ENCODE peak calls at places on chromosomes 5 and 9, in eight cellular contexts. One of them, this sample, is unnamed.

GRCh38 chr5:129392681-129393080 is 67.4 kb upstream of the ADAMTS19 start:
- DNase-seq in HCT116: no peak
- DNase-seq in stimulated activated CD8-positive, alpha-beta memory T cell treated with anti-CD3 and anti-CD28 coated beads, Interleukin-7, amount 100 ng/mL, for 1 hour: no peak
- DNase-seq in activated T-cell treated with anti-CD3 and anti-CD28 coated beads for 1 hour: no peak
- DNase-seq in fibroblast of the aortic adventitia: no peak
- DNase-seq in Jurkat, Clone E6-1: no peak
- DNase-seq in H54: no peak
- DNase-seq in T-helper 1 cell: no peak
- DNase-seq in this sample: no peak

GRCh38 chr5:76084496-76085285 is 1.5 kb downstream of the SV2C start:
- DNase-seq in fibroblast of the aortic adventitia: peak
- DNase-seq in H54: no peak
- DNase-seq in activated T-cell treated with anti-CD3 and anti-CD28 coated beads for 1 hour: no peak
- DNase-seq in HCT116: no peak
- DNase-seq in Jurkat, Clone E6-1: no peak
- DNase-seq in stimulated activated CD8-positive, alpha-beta memory T cell treated with anti-CD3 and anti-CD28 coated beads, Interleukin-7, amount 100 ng/mL, for 1 hour: no peak
- DNase-seq in T-helper 1 cell: no peak
- DNase-seq in this sample: peak

GRCh38 chr5:157540707-157541451 is 34.7 kb downstream of the ADAM19 start:
- DNase-seq in stimulated activated CD8-positive, alpha-beta memory T cell treated with anti-CD3 and anti-CD28 coated beads, Interleukin-7, amount 100 ng/mL, for 1 hour: no peak
- DNase-seq in Jurkat, Clone E6-1: no peak
- DNase-seq in fibroblast of the aortic adventitia: peak
- DNase-seq in activated T-cell treated with anti-CD3 and anti-CD28 coated beads for 1 hour: no peak
- DNase-seq in T-helper 1 cell: peak
- DNase-seq in H54: peak
- DNase-seq in HCT116: no peak
- DNase-seq in this sample: peak

GRCh38 chr5:126810983-126811382 is 34.0 kb downstream of the LMNB1 start:
- DNase-seq in T-helper 1 cell: no peak
- DNase-seq in H54: no peak
- DNase-seq in stimulated activated CD8-positive, alpha-beta memory T cell treated with anti-CD3 and anti-CD28 coated beads, Interleukin-7, amount 100 ng/mL, for 1 hour: no peak
- DNase-seq in HCT116: no peak
- DNase-seq in activated T-cell treated with anti-CD3 and anti-CD28 coated beads for 1 hour: no peak
- DNase-seq in Jurkat, Clone E6-1: no peak
- DNase-seq in fibroblast of the aortic adventitia: no peak
- DNase-seq in this sample: no peak

GRCh38 chr9:5557606-5558587 is 47.6 kb downstream of the PDCD1LG2 start:
- DNase-seq in activated T-cell treated with anti-CD3 and anti-CD28 coated beads for 1 hour: peak
- DNase-seq in fibroblast of the aortic adventitia: peak
- DNase-seq in stimulated activated CD8-positive, alpha-beta memory T cell treated with anti-CD3 and anti-CD28 coated beads, Interleukin-7, amount 100 ng/mL, for 1 hour: peak
- DNase-seq in H54: no peak
- DNase-seq in Jurkat, Clone E6-1: peak
- DNase-seq in HCT116: no peak
- DNase-seq in T-helper 1 cell: peak
- DNase-seq in this sample: no peak

GRCh38 chr5:158873115-158873514 is 226.6 kb downstream of the EBF1 start:
- DNase-seq in HCT116: no peak
- DNase-seq in Jurkat, Clone E6-1: no peak
- DNase-seq in stimulated activated CD8-positive, alpha-beta memory T cell treated with anti-CD3 and anti-CD28 coated beads, Interleukin-7, amount 100 ng/mL, for 1 hour: no peak
- DNase-seq in fibroblast of the aortic adventitia: no peak
- DNase-seq in H54: no peak
- DNase-seq in activated T-cell treated with anti-CD3 and anti-CD28 coated beads for 1 hour: no peak
- DNase-seq in T-helper 1 cell: no peak
- DNase-seq in this sample: no peak

GRCh38 chr9:89047667-89048066 is 56.4 kb downstream of the S1PR3 start:
- DNase-seq in HCT116: no peak
- DNase-seq in stimulated activated CD8-positive, alpha-beta memory T cell treated with anti-CD3 and anti-CD28 coated beads, Interleukin-7, amount 100 ng/mL, for 1 hour: no peak
- DNase-seq in fibroblast of the aortic adventitia: no peak
- DNase-seq in activated T-cell treated with anti-CD3 and anti-CD28 coated beads for 1 hour: no peak
- DNase-seq in Jurkat, Clone E6-1: no peak
- DNase-seq in H54: no peak
- DNase-seq in T-helper 1 cell: no peak
- DNase-seq in this sample: no peak

GRCh38 chr9:2465921-2466460 is 155.6 kb upstream of the VLDLR start:
- DNase-seq in HCT116: peak
- DNase-seq in Jurkat, Clone E6-1: no peak
- DNase-seq in activated T-cell treated with anti-CD3 and anti-CD28 coated beads for 1 hour: no peak
- DNase-seq in stimulated activated CD8-positive, alpha-beta memory T cell treated with anti-CD3 and anti-CD28 coated beads, Interleukin-7, amount 100 ng/mL, for 1 hour: no peak
- DNase-seq in H54: no peak
- DNase-seq in fibroblast of the aortic adventitia: no peak
- DNase-seq in T-helper 1 cell: no peak
- DNase-seq in this sample: peak

GRCh38 chr5:154479944-154480750 is 2.1 kb upstream of the HAND1 start:
- DNase-seq in fibroblast of the aortic adventitia: no peak
- DNase-seq in activated T-cell treated with anti-CD3 and anti-CD28 coated beads for 1 hour: no peak
- DNase-seq in Jurkat, Clone E6-1: no peak
- DNase-seq in H54: no peak
- DNase-seq in T-helper 1 cell: no peak
- DNase-seq in stimulated activated CD8-positive, alpha-beta memory T cell treated with anti-CD3 and anti-CD28 coated beads, Interleukin-7, amount 100 ng/mL, for 1 hour: no peak
- DNase-seq in HCT116: no peak
- DNase-seq in this sample: no peak

GRCh38 chr5:12910611-12911010 is 1006.4 kb upstream of the CTNND2 start:
- DNase-seq in Jurkat, Clone E6-1: no peak
- DNase-seq in H54: no peak
- DNase-seq in fibroblast of the aortic adventitia: no peak
- DNase-seq in activated T-cell treated with anti-CD3 and anti-CD28 coated beads for 1 hour: no peak
- DNase-seq in T-helper 1 cell: no peak
- DNase-seq in HCT116: no peak
- DNase-seq in stimulated activated CD8-positive, alpha-beta memory T cell treated with anti-CD3 and anti-CD28 coated beads, Interleukin-7, amount 100 ng/mL, for 1 hour: no peak
- DNase-seq in this sample: no peak

GRCh38 chr5:175444905-175445456 is 999 bp upstream of the DRD1 start:
- DNase-seq in Jurkat, Clone E6-1: no peak
- DNase-seq in fibroblast of the aortic adventitia: no peak
- DNase-seq in HCT116: no peak
- DNase-seq in stimulated activated CD8-positive, alpha-beta memory T cell treated with anti-CD3 and anti-CD28 coated beads, Interleukin-7, amount 100 ng/mL, for 1 hour: no peak
- DNase-seq in activated T-cell treated with anti-CD3 and anti-CD28 coated beads for 1 hour: no peak
- DNase-seq in H54: no peak
- DNase-seq in T-helper 1 cell: no peak
- DNase-seq in this sample: no peak

GRCh38 chr9:94782367-94783120 is 56.0 kb downstream of the AOPEP start:
- DNase-seq in Jurkat, Clone E6-1: no peak
- DNase-seq in H54: no peak
- DNase-seq in HCT116: no peak
- DNase-seq in activated T-cell treated with anti-CD3 and anti-CD28 coated beads for 1 hour: no peak
- DNase-seq in T-helper 1 cell: no peak
- DNase-seq in fibroblast of the aortic adventitia: peak
- DNase-seq in stimulated activated CD8-positive, alpha-beta memory T cell treated with anti-CD3 and anti-CD28 coated beads, Interleukin-7, amount 100 ng/mL, for 1 hour: no peak
- DNase-seq in this sample: peak

GRCh38 chr9:107488400-107489143 is 997 bp downstream of the KLF4 start:
- DNase-seq in H54: no peak
- DNase-seq in HCT116: no peak
- DNase-seq in Jurkat, Clone E6-1: no peak
- DNase-seq in stimulated activated CD8-positive, alpha-beta memory T cell treated with anti-CD3 and anti-CD28 coated beads, Interleukin-7, amount 100 ng/mL, for 1 hour: no peak
- DNase-seq in activated T-cell treated with anti-CD3 and anti-CD28 coated beads for 1 hour: no peak
- DNase-seq in fibroblast of the aortic adventitia: peak
- DNase-seq in T-helper 1 cell: peak
- DNase-seq in this sample: peak

GRCh38 chr9:94112716-94113465 is 28.6 kb downstream of the PTPDC1 start:
- DNase-seq in stimulated activated CD8-positive, alpha-beta memory T cell treated with anti-CD3 and anti-CD28 coated beads, Interleukin-7, amount 100 ng/mL, for 1 hour: no peak
- DNase-seq in HCT116: no peak
- DNase-seq in H54: no peak
- DNase-seq in fibroblast of the aortic adventitia: no peak
- DNase-seq in activated T-cell treated with anti-CD3 and anti-CD28 coated beads for 1 hour: no peak
- DNase-seq in T-helper 1 cell: no peak
- DNase-seq in Jurkat, Clone E6-1: no peak
- DNase-seq in this sample: no peak

GRCh38 chr5:72141440-72142271 is 34.4 kb downstream of the MAP1B start:
- DNase-seq in Jurkat, Clone E6-1: no peak
- DNase-seq in fibroblast of the aortic adventitia: peak
- DNase-seq in activated T-cell treated with anti-CD3 and anti-CD28 coated beads for 1 hour: no peak
- DNase-seq in HCT116: no peak
- DNase-seq in T-helper 1 cell: no peak
- DNase-seq in stimulated activated CD8-positive, alpha-beta memory T cell treated with anti-CD3 and anti-CD28 coated beads, Interleukin-7, amount 100 ng/mL, for 1 hour: no peak
- DNase-seq in H54: peak
- DNase-seq in this sample: peak

GRCh38 chr9:304519-305185 is 90.0 kb downstream of the DOCK8 start:
- DNase-seq in HCT116: no peak
- DNase-seq in activated T-cell treated with anti-CD3 and anti-CD28 coated beads for 1 hour: no peak
- DNase-seq in T-helper 1 cell: no peak
- DNase-seq in fibroblast of the aortic adventitia: no peak
- DNase-seq in H54: no peak
- DNase-seq in Jurkat, Clone E6-1: no peak
- DNase-seq in stimulated activated CD8-positive, alpha-beta memory T cell treated with anti-CD3 and anti-CD28 coated beads, Interleukin-7, amount 100 ng/mL, for 1 hour: no peak
- DNase-seq in this sample: peak

GRCh38 chr5:126732716-126733115 is 44.2 kb upstream of the LMNB1 start:
- DNase-seq in stimulated activated CD8-positive, alpha-beta memory T cell treated with anti-CD3 and anti-CD28 coated beads, Interleukin-7, amount 100 ng/mL, for 1 hour: no peak
- DNase-seq in activated T-cell treated with anti-CD3 and anti-CD28 coated beads for 1 hour: no peak
- DNase-seq in fibroblast of the aortic adventitia: no peak
- DNase-seq in Jurkat, Clone E6-1: no peak
- DNase-seq in HCT116: no peak
- DNase-seq in H54: no peak
- DNase-seq in T-helper 1 cell: no peak
- DNase-seq in this sample: no peak

GRCh38 chr5:172573115-172573882 is 67.8 kb upstream of the NEURL1B start:
- DNase-seq in HCT116: no peak
- DNase-seq in Jurkat, Clone E6-1: no peak
- DNase-seq in stimulated activated CD8-positive, alpha-beta memory T cell treated with anti-CD3 and anti-CD28 coated beads, Interleukin-7, amount 100 ng/mL, for 1 hour: no peak
- DNase-seq in T-helper 1 cell: no peak
- DNase-seq in H54: no peak
- DNase-seq in activated T-cell treated with anti-CD3 and anti-CD28 coated beads for 1 hour: no peak
- DNase-seq in fibroblast of the aortic adventitia: no peak
- DNase-seq in this sample: no peak

GRCh38 chr9:93129286-93129685 is 4.8 kb downstream of the NINJ1 start:
- DNase-seq in H54: no peak
- DNase-seq in HCT116: no peak
- DNase-seq in activated T-cell treated with anti-CD3 and anti-CD28 coated beads for 1 hour: no peak
- DNase-seq in fibroblast of the aortic adventitia: no peak
- DNase-seq in Jurkat, Clone E6-1: no peak
- DNase-seq in T-helper 1 cell: no peak
- DNase-seq in stimulated activated CD8-positive, alpha-beta memory T cell treated with anti-CD3 and anti-CD28 coated beads, Interleukin-7, amount 100 ng/mL, for 1 hour: no peak
- DNase-seq in this sample: no peak

This sample was measured in EH.